ENCODE peak calls at places on chromosome 9, in four cellular contexts. A, J, S and I are unnamed samples.
A peak's percentile ranks its signal among the peaks of the same experiment; 100 is the strongest.

GRCh38 chr9:83199240-83199639 is 136.3 kb upstream of the RASEF start:
- DNase-seq in J (peak; percentile 71), A (no peak), S (peak; percentile 46), I (peak; percentile 65)

GRCh38 chr9:87255437-87256155 is 242.1 kb upstream of the DAPK1 start:
- DNase-seq in J (no peak), S (no peak), A (no peak), I (no peak)

GRCh38 chr9:69023650-69024049 is 9.7 kb upstream of the PRKACG start:
- DNase-seq in J (no peak), A (no peak), S (peak; percentile 58), I (no peak)

GRCh38 chr9:116875576-116875975 is 188.5 kb downstream of the TRIM32 start:
- DNase-seq in A (no peak), J (no peak), S (no peak), I (no peak)

GRCh38 chr9:84002344-84002743 is 21.7 kb downstream of the RMI1 start:
- DNase-seq in A (no peak), J (no peak), S (no peak), I (peak; percentile 35)

GRCh38 chr9:98022447-98022846 is 34.1 kb upstream of the NANS start:
- DNase-seq in A (no peak), S (no peak), J (no peak), I (peak; percentile 64)

GRCh38 chr9:134004131-134004873 is 12.2 kb upstream of the VAV2 start:
- DNase-seq in S (no peak), A (no peak), J (no peak), I (no peak)

GRCh38 chr9:126317513-126317912 is 9.1 kb upstream of the MVB12B start:
- DNase-seq in A (no peak), J (no peak), S (no peak), I (peak; percentile 48)

GRCh38 chr9:86082870-86083269 is 16.5 kb downstream of the GOLM1 start:
- DNase-seq in A (no peak), S (no peak), J (no peak), I (no peak)

GRCh38 chr9:5918460-5918859 is 27.8 kb downstream of the MLANA start:
- DNase-seq in A (no peak), S (no peak), J (no peak), I (no peak)

GRCh38 chr9:73050887-73051550 is 98.2 kb upstream of the ALDH1A1 start:
- DNase-seq in J (peak; percentile 58), S (peak; percentile 59), A (no peak), I (no peak)

GRCh38 chr9:14395300-14396082 is 81.5 kb upstream of the NFIB start:
- DNase-seq in A (no peak), S (peak; percentile 19), J (no peak), I (no peak)

GRCh38 chr9:29332789-29333188 is 1759.5 kb upstream of the C9orf72 start:
- DNase-seq in A (no peak), J (no peak), S (no peak), I (no peak)

GRCh38 chr9:84851935-84852585 is 182.5 kb downstream of the NTRK2 start:
- DNase-seq in A (no peak), J (peak; percentile 87), S (peak; percentile 71), I (peak; percentile 96)

GRCh38 chr9:29144476-29144875 is 1571.2 kb upstream of the C9orf72 start:
- DNase-seq in J (no peak), S (no peak), A (no peak), I (no peak)

GRCh38 chr9:129506892-129507291 is 114.0 kb downstream of the C9orf50 start:
- DNase-seq in J (no peak), A (no peak), S (peak; percentile 39), I (peak; percentile 29)

GRCh38 chr9:36166150-36166927 is 2.8 kb upstream of the CCIN start:
- DNase-seq in S (peak; percentile 87), A (no peak), J (peak; percentile 86), I (peak; percentile 80)

GRCh38 chr9:138073808-138074207 is 196.2 kb downstream of the CACNA1B start:
- DNase-seq in J (no peak), S (no peak), A (no peak), I (no peak)

GRCh38 chr9:134134949-134135342 is 936 bp upstream of the WDR5 start:
- DNase-seq in J (no peak), S (no peak), A (no peak), I (no peak)

GRCh38 chr9:111516061-111516465 is 8.9 kb upstream of the ZNF483 start:
- DNase-seq in S (peak; percentile 52), A (no peak), J (no peak), I (no peak)

GRCh38 chr9:110742741-110743371 is 74.3 kb downstream of the MUSK start:
- DNase-seq in S (peak; percentile 52), J (peak; percentile 84), A (no peak), I (peak; percentile 86)

GRCh38 chr9:131404987-131405386 is 11.1 kb downstream of the PRRC2B start:
- DNase-seq in S (no peak), J (no peak), A (no peak), I (no peak)

GRCh38 chr9:96453625-96454024 is 3.7 kb downstream of the HABP4 start:
- DNase-seq in J (peak; percentile 24), A (no peak), S (peak; percentile 49), I (peak; percentile 31)

GRCh38 chr9:8558176-8558575 is 758.6 kb upstream of the DMAC1 start:
- DNase-seq in S (no peak), J (no peak), A (no peak), I (peak; percentile 14)

GRCh38 chr9:137748741-137749140 is 128.8 kb upstream of the CACNA1B start:
- DNase-seq in S (no peak), J (no peak), A (no peak), I (no peak)

GRCh38 chr9:12708562-12709298 is 15.5 kb downstream of the TYRP1 start:
- DNase-seq in J (no peak), S (no peak), A (no peak), I (peak; percentile 85)

GRCh38 chr9:96398582-96399334 is 15.2 kb upstream of the SLC35D2 start:
- DNase-seq in A (no peak), S (peak; percentile 56), J (no peak), I (peak; percentile 57)

DNA sequence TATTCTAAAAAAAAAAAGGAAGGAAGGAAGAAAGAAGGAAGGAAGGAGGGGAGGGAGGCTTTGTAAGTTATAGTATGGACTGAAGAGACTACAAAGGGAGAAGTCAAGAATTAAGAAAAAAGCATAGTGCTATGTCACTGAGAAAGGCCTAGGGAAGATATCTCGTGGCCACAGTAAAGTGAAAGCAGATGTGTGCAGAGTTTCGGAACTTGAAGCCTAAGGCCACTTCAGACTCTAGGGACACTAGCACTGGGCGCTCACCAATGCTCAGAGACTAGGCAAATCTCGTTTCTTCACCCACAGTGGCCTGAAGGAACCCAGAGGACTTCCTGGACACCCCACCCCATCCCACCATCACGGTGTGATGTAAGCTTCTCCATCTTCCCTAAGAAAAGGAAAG is 181.4 kb upstream of the TRPM3 start:
- DNase-seq in S (no peak), A (no peak), J (no peak), I (no peak)
- H3K27me3 ChIP-seq in S (no peaks in the 10 kb centered on the region), A (no peaks in the 10 kb centered on the region), J (no peaks in the 10 kb centered on the region), I (no peaks in the 10 kb centered on the region)

DNA sequence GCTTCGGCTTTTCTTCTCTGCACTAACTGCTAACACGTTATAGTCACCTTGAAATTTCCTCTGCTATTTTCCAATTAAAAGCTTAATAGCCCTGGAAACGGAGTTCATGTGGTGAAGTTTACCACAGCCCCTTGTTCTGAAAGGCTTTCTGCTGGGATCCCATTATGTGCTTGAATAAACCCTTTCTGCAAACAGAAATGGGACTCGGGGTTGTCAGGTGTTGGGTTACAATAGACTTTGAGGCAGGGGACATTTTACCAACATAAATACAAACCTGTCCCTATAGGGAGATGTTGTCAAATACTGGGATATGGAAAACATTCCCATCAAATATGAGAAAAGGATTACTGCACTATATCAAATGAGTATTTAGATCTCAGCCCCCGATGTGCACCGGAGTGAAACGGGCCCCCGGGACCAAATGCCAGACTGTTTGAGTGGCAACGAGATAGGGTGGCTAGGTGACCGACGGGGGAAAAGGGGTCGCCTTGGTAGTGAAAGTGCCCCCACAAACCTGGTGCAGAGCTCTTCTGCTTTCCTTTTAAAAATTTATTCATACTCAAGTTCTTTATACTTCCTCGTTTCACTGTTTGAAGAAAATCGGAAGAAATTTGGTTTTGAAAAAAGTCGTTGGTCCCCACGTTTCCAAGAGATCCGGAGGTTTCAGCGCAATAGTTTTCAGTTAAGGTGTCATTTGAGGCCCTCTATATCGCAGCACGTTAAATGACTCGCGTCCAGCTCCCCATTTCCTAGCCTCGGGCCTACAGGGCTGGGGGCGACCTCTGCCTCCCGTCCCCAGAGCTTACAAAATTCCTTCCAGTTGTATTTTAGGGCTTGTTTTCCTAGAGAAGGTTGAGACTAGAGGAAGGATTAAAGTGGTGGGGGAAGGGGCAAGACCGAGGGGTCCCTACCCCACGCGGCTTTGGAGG is 2.1 kb upstream of the DMRT3 start:
- DNase-seq in A (no peak), S (peak; percentile 31), J (peak; percentile 93), I (no peak)
- H3K27me3 ChIP-seq in A (peaks cover 49% of the 10 kb centered on the region), S (peaks cover 100% of the 10 kb centered on the region), J (peaks cover 98% of the 10 kb centered on the region), I (peaks cover 98% of the 10 kb centered on the region)

GRCh38 chr9:37653385-37653784 is 2.6 kb downstream of the FRMPD1 start:
- DNase-seq in A (no peak), J (no peak), S (no peak), I (no peak)
- H3K27me3 ChIP-seq in A (peaks cover 6% of the 10 kb centered on the region), J (peaks cover 87% of the 10 kb centered on the region), S (peaks cover 62% of the 10 kb centered on the region), I (peaks cover 50% of the 10 kb centered on the region)

GRCh38 chr9:136664000-136664798 is 1.5 kb downstream of the EGFL7 start:
- DNase-seq in S (no peak), A (no peak), J (no peak), I (no peak)

GRCh38 chr9:136662656-136663310 is at the start of gene EGFL7:
- DNase-seq in S (no peak), J (no peak), A (no peak), I (peak; percentile 82)

GRCh38 chr9:136664799-136665082 is 2.0 kb downstream of the EGFL7 start:
- DNase-seq in A (no peak), S (peak; percentile 42), J (no peak), I (no peak)

GRCh38 chr9:136662326-136662655 is 425 bp upstream of the EGFL7 start:
- DNase-seq in A (no peak), J (no peak), S (no peak), I (no peak)

GRCh38 chr9:136663311-136663679 is 579 bp downstream of the EGFL7 start:
- DNase-seq in S (no peak), J (no peak), A (no peak), I (no peak)
- H3K27me3 ChIP-seq in S (no peaks in the 10 kb centered on the region), J (peaks cover 21% of the 10 kb centered on the region), A (peaks cover 4% of the 10 kb centered on the region), I (no peaks in the 10 kb centered on the region)

GRCh38 chr9:950139-950538 is 26.3 kb upstream of the DMRT3 start:
- DNase-seq in A (no peak), S (peak; percentile 30), J (no peak), I (no peak)

GRCh38 chr9:947985-948384 is 28.5 kb upstream of the DMRT3 start:
- DNase-seq in S (no peak), A (no peak), J (no peak), I (no peak)

GRCh38 chr9:942805-943580 is 33.5 kb upstream of the DMRT3 start:
- DNase-seq in A (no peak), S (peak; percentile 52), J (no peak), I (no peak)

GRCh38 chr9:948497-948896 is 28.0 kb upstream of the DMRT3 start:
- DNase-seq in A (no peak), J (no peak), S (no peak), I (no peak)
- H3K27me3 ChIP-seq in A (no peaks in the 10 kb centered on the region), J (peaks cover 39% of the 10 kb centered on the region), S (no peaks in the 10 kb centered on the region), I (peaks cover 4% of the 10 kb centered on the region)

GRCh38 chr9:91945277-91946074 is 4.6 kb downstream of the ROR2 start:
- DNase-seq in A (no peak), J (peak; percentile 58), S (peak; percentile 70), I (no peak)
- H3K27me3 ChIP-seq in A (no peaks in the 10 kb centered on the region), J (peaks cover 2% of the 10 kb centered on the region), S (peaks cover 35% of the 10 kb centered on the region), I (peaks cover 49% of the 10 kb centered on the region)